ENCODE peak calls at places on chromosomes 5 and 9, in five cellular contexts. One of them, this sample, is unnamed.
A peak's percentile ranks its signal among the peaks of the same experiment; 100 is the strongest.

GRCh38 chr5:17050236-17050635 is 114.1 kb upstream of the MYO10 start:
- DNase-seq in NCI-H460: no peak
- DNase-seq in NCI-H2081 treated with DMSO at 0.1 percent for 48 hours: no peak
- DNase-seq in amniotic stem cell: no peak
- DNase-seq in AG08396: no peak
- DNase-seq in this sample: no peak

GRCh38 chr5:98928802-98929122 is at the start of gene CHD1:
- DNase-seq in NCI-H2081 treated with DMSO at 0.1 percent for 48 hours: peak; percentile 51
- DNase-seq in NCI-H460: peak; percentile 96
- DNase-seq in amniotic stem cell: peak; percentile 88
- DNase-seq in AG08396: peak; percentile 97
- DNase-seq in this sample: peak; percentile 97

GRCh38 chr9:36720043-36720442 is 147.3 kb downstream of the MELK start:
- DNase-seq in AG08396: no peak
- DNase-seq in NCI-H460: no peak
- DNase-seq in NCI-H2081 treated with DMSO at 0.1 percent for 48 hours: no peak
- DNase-seq in amniotic stem cell: no peak
- DNase-seq in this sample: no peak

GRCh38 chr5:150567031-150567680 is 59.2 kb downstream of the NDST1 start:
- DNase-seq in amniotic stem cell: no peak
- DNase-seq in AG08396: peak; percentile 73
- DNase-seq in NCI-H2081 treated with DMSO at 0.1 percent for 48 hours: no peak
- DNase-seq in NCI-H460: no peak
- DNase-seq in this sample: peak; percentile 72

GRCh38 chr5:124398471-124398870 is 348.0 kb downstream of the ZNF608 start:
- DNase-seq in amniotic stem cell: no peak
- DNase-seq in NCI-H2081 treated with DMSO at 0.1 percent for 48 hours: no peak
- DNase-seq in AG08396: no peak
- DNase-seq in NCI-H460: no peak
- DNase-seq in this sample: no peak

GRCh38 chr5:141260458-141261237 is 15.5 kb downstream of the PCDHB15 start:
- DNase-seq in NCI-H460: no peak
- DNase-seq in NCI-H2081 treated with DMSO at 0.1 percent for 48 hours: no peak
- DNase-seq in amniotic stem cell: no peak
- DNase-seq in AG08396: no peak
- DNase-seq in this sample: no peak

GRCh38 chr5:79484731-79485130 is 29.2 kb downstream of the HOMER1 start:
- DNase-seq in amniotic stem cell: no peak
- DNase-seq in NCI-H460: no peak
- DNase-seq in NCI-H2081 treated with DMSO at 0.1 percent for 48 hours: no peak
- DNase-seq in AG08396: no peak
- DNase-seq in this sample: no peak

GRCh38 chr5:179195561-179196419 is 135.6 kb downstream of the ZNF354C start:
- DNase-seq in NCI-H2081 treated with DMSO at 0.1 percent for 48 hours: no peak
- DNase-seq in AG08396: no peak
- DNase-seq in NCI-H460: no peak
- DNase-seq in amniotic stem cell: no peak
- DNase-seq in this sample: no peak

GRCh38 chr5:55187370-55187769 is 14.4 kb upstream of the CDC20B start:
- DNase-seq in NCI-H460: peak; percentile 30
- DNase-seq in amniotic stem cell: no peak
- DNase-seq in NCI-H2081 treated with DMSO at 0.1 percent for 48 hours: no peak
- DNase-seq in AG08396: no peak
- DNase-seq in this sample: no peak

GRCh38 chr9:135776893-135777622 is 75.1 kb downstream of the KCNT1 start:
- DNase-seq in NCI-H2081 treated with DMSO at 0.1 percent for 48 hours: no peak
- DNase-seq in amniotic stem cell: no peak
- DNase-seq in NCI-H460: no peak
- DNase-seq in AG08396: no peak
- DNase-seq in this sample: no peak

This sample was measured in AG08395.